ENCODE peak calls at places on chromosomes 1 and 21, in seven cellular contexts. One of them, this sample, is unnamed.

GRCh38 chr1:208169081-208169879 is 74.9 kb downstream of the PLXNA2 start:
- DNase-seq in memory B cell: no peak
- DNase-seq in BJ: no peak
- DNase-seq in AG04450: no peak
- DNase-seq in A172: no peak
- DNase-seq in NCI-H345: no peak
- DNase-seq in psoas muscle: no peak
- DNase-seq in this sample: no peak

GRCh38 chr1:193408782-193409293 is 222.4 kb upstream of the B3GALT2 start:
- DNase-seq in memory B cell: no peak
- DNase-seq in AG04450: peak; percentile 32
- DNase-seq in NCI-H345: no peak
- DNase-seq in psoas muscle: peak; percentile 35
- DNase-seq in A172: peak; percentile 95
- DNase-seq in BJ: peak; percentile 76
- DNase-seq in this sample: no peak

GRCh38 chr1:57279909-57280666 is 143.8 kb downstream of the DAB1 start:
- DNase-seq in A172: no peak
- DNase-seq in BJ: no peak
- DNase-seq in memory B cell: no peak
- DNase-seq in NCI-H345: peak; percentile 1
- DNase-seq in psoas muscle: no peak
- DNase-seq in AG04450: no peak
- DNase-seq in this sample: peak; percentile 66

GRCh38 chr1:226627924-226628623 is 79.5 kb downstream of the STUM start:
- DNase-seq in memory B cell: no peak
- DNase-seq in NCI-H345: no peak
- DNase-seq in psoas muscle: no peak
- DNase-seq in AG04450: no peak
- DNase-seq in BJ: no peak
- DNase-seq in A172: no peak
- DNase-seq in this sample: no peak

GRCh38 chr1:84998642-84999280 is 1.8 kb upstream of the MCOLN2 start:
- DNase-seq in NCI-H345: no peak
- DNase-seq in BJ: no peak
- DNase-seq in memory B cell: no peak
- DNase-seq in A172: no peak
- DNase-seq in psoas muscle: no peak
- DNase-seq in AG04450: no peak
- DNase-seq in this sample: peak; percentile 9

GRCh38 chr1:150221552-150221951 is 14.4 kb downstream of the ANP32E start:
- DNase-seq in psoas muscle: no peak
- DNase-seq in AG04450: no peak
- DNase-seq in BJ: no peak
- DNase-seq in NCI-H345: peak; percentile 8
- DNase-seq in memory B cell: no peak
- DNase-seq in A172: peak; percentile 22
- DNase-seq in this sample: no peak

GRCh38 chr1:41918450-41919043 is at the start of gene HIVEP3:
- DNase-seq in psoas muscle: no peak
- DNase-seq in NCI-H345: peak; percentile 71
- DNase-seq in BJ: no peak
- DNase-seq in A172: peak; percentile 53
- DNase-seq in memory B cell: no peak
- DNase-seq in AG04450: no peak
- DNase-seq in this sample: peak; percentile 73

GRCh38 chr21:16059981-16060380 is 330.2 kb downstream of the USP25 start:
- DNase-seq in memory B cell: no peak
- DNase-seq in A172: no peak
- DNase-seq in NCI-H345: no peak
- DNase-seq in AG04450: no peak
- DNase-seq in BJ: no peak
- DNase-seq in psoas muscle: no peak
- DNase-seq in this sample: no peak

GRCh38 chr1:169692766-169693460 is 18.5 kb downstream of the SELL start:
- DNase-seq in memory B cell: peak; percentile 27
- DNase-seq in psoas muscle: no peak
- DNase-seq in NCI-H345: no peak
- DNase-seq in A172: no peak
- DNase-seq in BJ: no peak
- DNase-seq in AG04450: no peak
- DNase-seq in this sample: no peak

GRCh38 chr1:151255381-151255780 is 847 bp downstream of the PSMD4 start:
- DNase-seq in AG04450: no peak
- DNase-seq in NCI-H345: no peak
- DNase-seq in psoas muscle: no peak
- DNase-seq in BJ: no peak
- DNase-seq in memory B cell: no peak
- DNase-seq in A172: peak; percentile 38
- DNase-seq in this sample: no peak